ENCODE peak calls at places on chromosome 5, in six cellular contexts. I, Q, P, B, N and G are unnamed samples.
A peak's percentile ranks its signal among the peaks of the same experiment; 100 is the strongest.

GRCh38 chr5:34533582-34534236 is 122.4 kb upstream of the RAI14 start:
- DNase-seq in B (no peak), P (no peak), I (no peak), N (no peak), Q (no peak), G (no peak)

GRCh38 chr5:162107591-162107990 is 40.0 kb downstream of the GABRG2 start:
- DNase-seq in Q (no peak), B (no peak), I (no peak), N (no peak), P (no peak), G (no peak)

GRCh38 chr5:169287529-169287928 is 13.4 kb downstream of the SLIT3 start:
- DNase-seq in N (no peak), P (no peak), I (no peak), Q (no peak), B (no peak), G (no peak)

GRCh38 chr5:155418960-155419579 is 405.5 kb downstream of the KIF4B start:
- DNase-seq in N (no peak), P (no peak), Q (no peak), I (no peak), B (no peak), G (peak; percentile 48)

GRCh38 chr5:167652690-167653089 is 638.8 kb upstream of the WWC1 start:
- DNase-seq in N (no peak), P (no peak), B (no peak), Q (no peak), I (no peak), G (no peak)

GRCh38 chr5:15790446-15791005 is 290.5 kb downstream of the FBXL7 start:
- DNase-seq in Q (no peak), N (no peak), B (no peak), P (no peak), I (no peak), G (no peak)

GRCh38 chr5:158538506-158539074 is 561.1 kb downstream of the EBF1 start:
- DNase-seq in B (peak; percentile 27), I (no peak), Q (peak; percentile 16), N (peak; percentile 5), P (no peak), G (no peak)

GRCh38 chr5:110753620-110754019 is 14.8 kb downstream of the SLC25A46 start:
- DNase-seq in N (no peak), P (no peak), I (no peak), Q (no peak), B (no peak), G (no peak)

GRCh38 chr5:61901997-61902396 is 404.0 kb upstream of the KIF2A start:
- DNase-seq in I (no peak), N (no peak), B (no peak), P (no peak), Q (no peak), G (no peak)

GRCh38 chr5:17277907-17278306 is 60.5 kb downstream of the BASP1 start:
- DNase-seq in I (no peak), B (no peak), N (no peak), Q (no peak), P (no peak), G (no peak)

GRCh38 chr5:79834420-79835219 is 145.0 kb downstream of the CMYA5 start:
- DNase-seq in I (no peak), B (no peak), N (no peak), Q (no peak), P (no peak), G (no peak)

DNA sequence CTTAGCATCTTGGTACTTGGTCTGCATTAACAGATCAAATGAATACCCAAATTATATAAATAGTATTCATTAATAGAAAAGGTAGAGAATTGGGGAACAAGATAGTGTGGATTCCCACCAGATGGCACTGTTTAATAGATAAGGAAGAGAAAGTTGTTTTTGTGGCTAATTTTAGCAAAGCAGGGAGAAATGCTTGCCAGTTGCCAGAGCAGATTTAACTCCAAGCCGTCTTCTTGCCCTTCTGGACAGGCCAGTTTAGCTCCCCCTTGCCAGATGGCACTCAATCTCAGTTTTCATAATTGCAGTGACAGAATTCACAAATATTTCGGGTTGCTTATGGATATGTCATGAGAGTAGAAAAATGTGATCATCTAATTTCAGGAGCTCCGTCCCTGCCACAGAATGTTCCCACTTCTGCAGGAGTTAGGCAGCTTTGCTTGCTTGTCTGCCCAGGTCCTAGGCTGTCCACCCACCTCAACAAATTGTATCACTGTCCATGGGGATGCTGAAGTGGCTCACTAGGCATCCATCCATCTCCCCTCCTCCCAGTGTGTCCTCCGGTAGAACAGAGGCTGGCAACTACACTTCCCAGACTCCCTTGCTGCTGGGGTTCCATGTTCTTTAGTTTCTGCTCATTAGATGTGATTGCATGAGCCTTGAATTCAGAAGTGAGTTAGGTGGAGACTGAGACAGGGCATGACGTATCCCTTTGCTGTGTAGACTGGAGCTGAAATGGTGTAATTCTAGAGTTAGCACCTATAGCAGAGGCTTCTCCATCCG is 11.8 kb upstream of the HEXB start:
- DNase-seq in N (no peak), Q (no peak), B (no peak), P (no peak), I (peak; percentile 24), G (peak; percentile 29)
- TF ChIP-seq ZNF274 in N (no peak), Q (no peak), B (no peak), P (no peak), I (no peak), G (no peak)

GRCh38 chr5:141637266-141637692 is 482 bp downstream of the RELL2 start:
- DNase-seq in Q (no peak), P (peak; percentile 68), N (no peak), I (no peak), B (no peak), G (no peak)
- TF ChIP-seq ZNF274 in Q (no peak), P (no peak), N (no peak), I (no peak), B (no peak), G (no peak)

GRCh38 chr5:105956456-105957177 is 1714.1 kb downstream of the EFNA5 start:
- DNase-seq in N (no peak), I (no peak), Q (no peak), B (no peak), P (no peak), G (no peak)
- TF ChIP-seq ZNF274 in N (no peak), I (no peak), Q (no peak), B (no peak), P (no peak), G (no peak)

GRCh38 chr5:124703995-124704394 is 42.4 kb downstream of the ZNF608 start:
- DNase-seq in P (no peak), N (no peak), I (no peak), B (no peak), Q (no peak), G (no peak)

GRCh38 chr5:124706041-124706440 is 40.4 kb downstream of the ZNF608 start:
- DNase-seq in Q (no peak), I (no peak), N (no peak), B (no peak), P (no peak), G (no peak)

GRCh38 chr5:124705577-124705976 is 40.9 kb downstream of the ZNF608 start:
- DNase-seq in Q (no peak), N (no peak), P (no peak), I (no peak), B (no peak), G (no peak)

GRCh38 chr5:124706729-124707361 is 39.6 kb downstream of the ZNF608 start:
- DNase-seq in N (no peak), Q (no peak), B (no peak), I (no peak), P (no peak), G (peak; percentile 9)

DNA sequence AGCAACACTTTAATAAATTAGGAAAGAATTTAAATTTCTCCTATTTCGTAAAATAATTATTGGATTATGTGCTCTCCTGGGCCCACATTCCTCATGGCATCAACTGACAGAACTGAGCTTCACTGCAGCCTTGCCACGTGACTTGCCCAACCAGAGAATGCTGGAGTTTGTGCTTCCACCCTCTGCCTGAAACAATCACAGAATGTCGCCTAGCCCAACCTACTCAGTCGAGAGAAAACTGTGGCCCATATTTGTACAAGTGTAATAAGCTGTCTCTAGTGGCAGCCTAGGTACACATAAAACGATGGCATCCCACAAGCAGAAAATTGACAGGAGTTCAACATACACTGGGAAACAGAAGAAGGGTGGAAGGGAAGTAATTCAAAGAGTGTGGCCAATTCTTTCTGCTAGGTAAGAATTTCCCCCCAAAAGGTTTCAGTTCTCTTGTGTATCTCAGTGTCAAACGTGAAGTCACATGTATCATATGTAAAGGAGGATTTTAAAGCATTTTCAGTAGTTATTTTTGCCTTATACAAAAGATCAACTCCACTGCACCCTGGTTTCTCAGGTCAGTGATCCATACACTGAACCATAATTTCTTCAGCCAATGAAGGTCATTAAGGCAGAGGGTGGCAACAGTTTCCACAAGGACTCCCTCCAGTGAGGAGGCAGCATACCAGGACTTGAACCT is 41.7 kb downstream of the ZNF608 start:
- DNase-seq in B (peak; percentile 76), I (no peak), P (no peak), Q (no peak), N (no peak), G (peak; percentile 23)
- TF ChIP-seq ZNF274 in B (no peak), I (no peak), P (no peak), Q (no peak), N (no peak), G (no peak)

DNA sequence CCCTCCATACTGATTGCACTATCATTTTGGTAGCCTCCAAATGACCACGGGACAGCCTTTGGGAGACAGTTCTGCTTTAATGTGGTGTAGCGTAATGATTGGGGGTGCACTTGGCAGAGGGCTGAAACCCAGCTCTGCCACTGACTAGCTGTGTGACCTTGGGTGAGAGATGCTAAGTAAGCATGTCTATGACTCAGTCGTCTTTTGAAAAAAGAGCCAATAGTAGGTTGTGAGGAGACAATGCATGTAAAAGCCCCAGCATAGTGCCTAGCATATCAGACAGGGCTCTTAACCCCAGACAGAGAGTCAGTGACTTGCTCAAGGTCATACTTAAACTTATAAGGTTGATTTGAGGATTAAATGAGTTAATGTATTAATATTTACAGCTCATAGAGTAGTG is 18.0 kb upstream of the CXCL14 start:
- DNase-seq in B (no peak), P (no peak), Q (no peak), N (no peak), I (no peak), G (no peak)
- TF ChIP-seq ZNF274 in B (no peak), P (no peak), Q (no peak), N (no peak), I (no peak), G (no peak)

GRCh38 chr5:170348069-170348702 is 41.0 kb downstream of the KCNMB1 start:
- DNase-seq in P (no peak), B (no peak), Q (no peak), N (no peak), I (no peak), G (no peak)

GRCh38 chr5:170357853-170358497 is 31.2 kb downstream of the KCNMB1 start:
- DNase-seq in Q (no peak), P (peak; percentile 58), I (no peak), N (no peak), B (no peak), G (no peak)

GRCh38 chr5:170353011-170353890 is 35.9 kb downstream of the KCNMB1 start:
- DNase-seq in P (no peak), N (no peak), Q (no peak), B (no peak), I (no peak), G (no peak)

GRCh38 chr5:170355601-170356098 is 33.5 kb downstream of the KCNMB1 start:
- DNase-seq in B (no peak), P (no peak), I (no peak), Q (no peak), N (no peak), G (no peak)

DNA sequence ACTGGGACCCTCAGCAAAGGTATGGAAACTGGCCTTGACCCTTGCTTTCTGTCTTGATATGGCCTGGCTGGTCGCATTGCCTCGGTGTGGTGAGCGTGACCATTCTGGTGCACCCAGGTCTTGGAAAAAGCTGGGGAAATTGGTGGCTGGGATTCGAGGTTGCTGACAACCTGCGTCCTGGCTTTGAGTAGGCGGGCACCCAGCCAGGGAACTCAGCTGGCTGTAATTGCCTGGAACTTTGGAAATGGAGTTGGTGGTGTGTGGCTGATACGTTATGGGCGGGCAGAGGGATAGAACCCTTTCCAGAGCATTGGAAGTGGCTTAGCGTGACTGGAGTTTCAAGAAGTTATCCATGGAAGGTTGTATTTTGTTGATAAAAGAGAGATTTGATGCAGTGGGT is 35.2 kb downstream of the KCNMB1 start:
- DNase-seq in P (no peak), I (no peak), B (no peak), N (no peak), Q (no peak), G (no peak)
- TF ChIP-seq ZNF274 in P (no peak), I (no peak), B (no peak), N (no peak), Q (no peak), G (no peak)